ENCODE peak calls at places on chromosomes 12 and 14, in six cellular contexts. P, L, K, I, A and T are unnamed samples.

GRCh38 chr14:45940318-45940717 is 687.3 kb upstream of the MIS18BP1 start:
- DNase-seq in P (no peak), L (no peak), K (no peak), I (no peak), A (no peak), T (no peak)

GRCh38 chr12:72264548-72265175 is 7.5 kb upstream of the TRHDE start:
- DNase-seq in P (no peak), L (no peak), K (peak), I (no peak), A (no peak), T (no peak)

GRCh38 chr14:90295870-90296516 is 35.7 kb downstream of the NRDE2 start:
- DNase-seq in P (no peak), L (no peak), K (no peak), I (no peak), A (no peak), T (no peak)

GRCh38 chr12:1539135-1539534 is 55.2 kb downstream of the FBXL14 start:
- DNase-seq in P (no peak), L (no peak), K (no peak), I (no peak), A (no peak), T (no peak)

GRCh38 chr14:62179367-62180018 is 417.3 kb downstream of the SNAPC1 start:
- DNase-seq in P (peak), L (peak), K (peak), I (no peak), A (peak), T (no peak)

GRCh38 chr14:89813485-89814080 is 140.9 kb downstream of the EFCAB11 start:
- DNase-seq in P (no peak), L (no peak), K (no peak), I (no peak), A (peak), T (no peak)

GRCh38 chr14:81681466-81681865 is 147.8 kb upstream of the SEL1L start:
- DNase-seq in P (no peak), L (no peak), K (no peak), I (no peak), A (no peak), T (no peak)

GRCh38 chr14:56378474-56378873 is 201.1 kb upstream of the TMEM260 start:
- DNase-seq in P (no peak), L (no peak), K (no peak), I (no peak), A (no peak), T (no peak)

GRCh38 chr12:122336015-122336946 is 70.0 kb upstream of the VPS33A start:
- DNase-seq in P (no peak), L (peak), K (peak), I (no peak), A (no peak), T (no peak)

GRCh38 chr14:67766035-67766680 is 50.2 kb downstream of the ZFYVE26 start:
- DNase-seq in P (no peak), L (peak), K (no peak), I (no peak), A (no peak), T (no peak)

GRCh38 chr14:66224492-66225178 is 261.5 kb upstream of the CCDC196 start:
- DNase-seq in P (no peak), L (no peak), K (no peak), I (no peak), A (no peak), T (no peak)

GRCh38 chr14:68592948-68593347 is 199.9 kb downstream of the ZFP36L1 start:
- DNase-seq in P (no peak), L (no peak), K (no peak), I (peak), A (no peak), T (no peak)

GRCh38 chr12:26286186-26286585 is 90.8 kb downstream of the SSPN start:
- DNase-seq in P (no peak), L (no peak), K (no peak), I (no peak), A (no peak), T (no peak)

GRCh38 chr12:70628701-70629480 is 8.3 kb downstream of the PTPRB start:
- DNase-seq in P (no peak), L (no peak), K (no peak), I (no peak), A (no peak), T (no peak)

GRCh38 chr14:74571441-74571841 is 40.6 kb downstream of the LTBP2 start:
- DNase-seq in P (no peak), L (no peak), K (no peak), I (no peak), A (no peak), T (no peak)

GRCh38 chr12:93645702-93646101 is 31.5 kb upstream of the CRADD start:
- DNase-seq in P (no peak), L (no peak), K (no peak), I (no peak), A (no peak), T (no peak)

GRCh38 chr12:78018146-78018910 is 187.6 kb downstream of the NAV3 start:
- DNase-seq in P (no peak), L (no peak), K (no peak), I (no peak), A (no peak), T (no peak)

GRCh38 chr12:98325003-98325402 is 190.4 kb upstream of the TMPO start:
- DNase-seq in P (no peak), L (no peak), K (no peak), I (no peak), A (no peak), T (no peak)

GRCh38 chr12:100830003-100830795 is 35.6 kb downstream of the ANO4 start:
- DNase-seq in P (no peak), L (no peak), K (no peak), I (no peak), A (no peak), T (no peak)

GRCh38 chr12:13425766-13426165 is 229.2 kb downstream of the EMP1 start:
- DNase-seq in P (no peak), L (no peak), K (no peak), I (no peak), A (no peak), T (no peak)

GRCh38 chr14:66624319-66624937 is 116.5 kb downstream of the GPHN start:
- DNase-seq in P (no peak), L (peak), K (peak), I (no peak), A (peak), T (peak)

GRCh38 chr14:60724080-60724618 is at the start of gene SIX4:
- DNase-seq in P (no peak), L (peak), K (peak), I (no peak), A (peak), T (peak)

GRCh38 chr12:27331299-27331926 is 1.2 kb upstream of the BMAL2 start:
- DNase-seq in P (no peak), L (no peak), K (no peak), I (no peak), A (no peak), T (no peak)

GRCh38 chr14:65263161-65263788 is 149.3 kb upstream of the FUT8 start:
- DNase-seq in P (no peak), L (no peak), K (no peak), I (peak), A (no peak), T (no peak)

GRCh38 chr14:74804219-74804825 is 41.2 kb downstream of the YLPM1 start:
- DNase-seq in P (no peak), L (peak), K (peak), I (no peak), A (no peak), T (peak)

GRCh38 chr14:71621966-71622365 is 310.3 kb upstream of the RGS6 start:
- DNase-seq in P (no peak), L (no peak), K (no peak), I (no peak), A (no peak), T (no peak)

GRCh38 chr12:54182086-54182485 is 6.7 kb downstream of the SMUG1 start:
- DNase-seq in P (no peak), L (no peak), K (no peak), I (no peak), A (no peak), T (no peak)

GRCh38 chr12:104792570-104792969 is 165.5 kb downstream of the SLC41A2 start:
- DNase-seq in P (no peak), L (no peak), K (no peak), I (no peak), A (no peak), T (no peak)

GRCh38 chr12:8563383-8563782 is 22.7 kb upstream of the CLEC4E start:
- DNase-seq in P (peak), L (no peak), K (no peak), I (no peak), A (no peak), T (no peak)

GRCh38 chr12:54240129-54240528 is 39.8 kb downstream of the CBX5 start:
- DNase-seq in P (no peak), L (no peak), K (no peak), I (no peak), A (no peak), T (no peak)

GRCh38 chr14:77007975-77008421 is 20.5 kb downstream of the IRF2BPL start:
- DNase-seq in P (no peak), L (peak), K (no peak), I (no peak), A (no peak), T (no peak)
- TF ChIP-seq EP300 in P (no peak), L (peak), K (no peak), I (no peak), A (no peak), T (no peak)

GRCh38 chr12:117105902-117106301 is 6.7 kb upstream of the TESC start:
- DNase-seq in P (no peak), L (peak), K (no peak), I (no peak), A (no peak), T (no peak)
- TF ChIP-seq EP300 in P (no peak), L (no peak), K (no peak), I (no peak), A (no peak), T (no peak)

DNA sequence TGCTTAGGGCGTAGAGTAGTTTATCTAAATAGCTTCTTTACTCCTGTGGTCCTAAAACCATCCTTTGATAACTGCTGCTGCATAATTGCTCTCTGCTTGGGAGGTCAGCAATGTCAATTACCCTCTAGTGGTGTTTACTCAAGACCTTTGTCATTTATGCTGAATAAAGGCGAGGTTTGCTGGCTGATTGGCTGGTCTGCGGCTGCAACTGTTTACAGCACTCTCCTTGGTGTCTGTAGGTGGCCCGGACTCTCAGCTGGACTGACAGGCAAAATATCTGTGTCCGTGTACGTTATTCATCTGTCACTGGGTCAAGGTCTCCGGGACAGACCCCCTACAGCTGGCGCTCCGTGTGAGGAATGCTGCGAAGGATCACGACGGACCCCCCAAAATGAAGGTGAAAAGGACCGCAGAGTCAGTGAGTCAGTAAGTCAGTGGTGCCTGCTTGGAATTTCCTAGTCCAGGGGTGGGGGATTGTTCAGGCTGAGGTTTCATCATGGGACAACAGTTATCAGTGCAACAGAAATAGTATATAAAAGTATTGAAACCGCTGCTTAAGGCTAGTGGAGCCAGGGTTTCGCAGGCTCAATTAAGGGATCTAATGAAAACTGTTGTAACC is 253.3 kb upstream of the DIO2 start:
- DNase-seq in P (no peak), L (no peak), K (no peak), I (no peak), A (peak), T (no peak)
- TF ChIP-seq EP300 in P (no peak), L (no peak), K (no peak), I (no peak), A (no peak), T (no peak)

DNA sequence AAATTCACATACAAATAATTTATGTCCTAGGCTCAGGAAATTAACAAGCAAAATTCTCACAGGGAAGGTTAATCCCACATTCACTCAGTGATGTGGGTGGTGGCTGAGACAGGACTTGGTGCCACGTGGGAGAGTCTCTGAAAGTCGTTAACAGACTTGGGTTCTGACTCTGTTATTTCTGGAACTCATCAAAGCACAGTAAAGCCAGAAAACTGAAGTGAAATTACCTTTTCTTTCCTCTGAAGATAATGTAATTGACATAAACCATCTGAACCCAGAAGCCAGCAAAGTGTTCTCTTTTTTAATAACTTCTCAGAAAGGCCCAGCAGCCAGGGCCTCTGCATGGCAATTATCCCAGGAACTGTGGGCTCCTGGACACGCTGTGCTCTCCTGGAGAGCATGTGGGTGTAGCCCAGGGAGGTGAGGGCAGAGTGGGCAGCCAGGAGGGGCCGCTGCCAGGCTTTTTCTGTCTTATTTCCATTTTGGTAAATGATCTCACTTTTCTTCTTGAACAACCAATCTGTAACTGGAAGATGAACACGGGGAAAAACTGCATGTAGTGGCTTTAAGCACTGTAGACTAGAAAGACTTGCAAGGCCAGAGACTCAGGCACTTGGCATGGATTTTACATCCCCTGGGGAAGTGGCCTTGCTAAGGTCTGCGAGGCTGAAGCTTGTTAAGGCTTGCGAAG is 444.1 kb upstream of the TMEM132C start:
- DNase-seq in P (no peak), L (no peak), K (no peak), I (no peak), A (no peak), T (no peak)
- TF ChIP-seq EP300 in P (no peak), L (no peak), K (no peak), I (no peak), A (no peak), T (no peak)

DNA sequence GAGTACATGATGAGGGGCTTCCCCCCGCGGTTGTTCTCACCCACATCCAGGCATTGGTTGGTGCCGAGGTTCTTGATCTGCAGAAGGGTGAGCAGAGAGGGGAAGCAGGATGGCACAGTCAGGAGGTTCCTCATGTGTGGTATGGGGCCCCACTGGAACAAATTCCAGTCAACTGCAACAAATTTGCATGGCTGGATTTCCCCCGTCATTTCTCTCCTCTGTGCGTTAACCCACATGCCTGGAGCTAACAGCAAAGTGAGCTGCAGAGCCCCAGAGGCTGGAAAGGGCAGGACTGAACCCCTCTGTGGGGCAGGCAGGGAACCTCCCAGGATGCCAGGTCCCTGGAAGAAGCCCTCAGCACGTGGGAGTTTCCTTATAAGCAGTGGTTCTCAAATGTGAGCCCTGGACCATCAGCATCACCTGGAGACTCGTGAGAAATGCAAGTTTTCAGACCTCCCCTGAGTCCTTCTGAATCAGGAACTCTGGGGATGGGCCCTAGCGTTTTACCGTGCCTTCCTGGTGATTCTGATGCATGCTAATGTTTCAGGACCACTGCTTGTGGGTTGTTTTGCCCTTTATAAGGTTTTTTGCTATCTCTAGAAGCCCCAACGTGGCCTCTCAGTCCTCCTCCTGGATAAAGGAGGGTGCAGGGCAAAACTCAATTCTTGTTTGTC is 11.0 kb upstream of the CELA1 start:
- DNase-seq in P (no peak), L (no peak), K (no peak), I (no peak), A (no peak), T (no peak)
- TF ChIP-seq EP300 in P (no peak), L (no peak), K (no peak), I (no peak), A (no peak), T (no peak)

DNA sequence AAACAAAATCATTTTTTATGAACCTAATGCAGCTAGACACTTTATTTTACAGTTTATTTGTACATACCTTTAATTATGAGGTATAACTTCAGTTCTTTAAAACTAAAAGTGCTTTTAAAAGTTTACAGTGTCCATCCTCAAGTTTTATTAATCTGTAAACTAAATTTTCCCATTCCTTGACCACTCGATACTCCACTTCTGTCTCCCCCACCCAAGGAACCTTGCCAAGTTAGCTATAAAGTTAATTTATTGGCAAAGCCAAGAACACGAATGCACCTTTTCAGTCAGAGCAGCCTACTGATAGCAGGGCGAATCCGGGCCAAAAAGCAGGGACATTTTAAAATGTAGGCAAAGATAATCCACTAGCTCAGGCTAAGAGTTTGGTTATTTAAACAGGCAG is 29.6 kb downstream of the NAA30 start:
- DNase-seq in P (no peak), L (no peak), K (no peak), I (no peak), A (no peak), T (no peak)
- TF ChIP-seq EP300 in P (no peak), L (no peak), K (no peak), I (no peak), A (no peak), T (no peak)